ENCODE peak calls at places on chromosomes 16 and 17, in nine cellular contexts. K is T-helper 17 cell; T is fibroblast of mammary gland; Q is activated CD4-positive, alpha-beta T cell treated with anti-CD3 and anti-CD28 coated beads for 24 hours; X is NCI-H1092; R is amniotic stem cell; M is head of caudate nucleus; Y is cardiac fibroblast; W is left cardiac atrium. J is an unnamed sample.

GRCh38 chr16:67537270-67537635 is 8.6 kb downstream of the RIPOR1 start:
- DNase-seq in K (peak), T (peak), Q (no peak), X (no peak), R (no peak), M (no peak), Y (peak), W (peak), J (no peak)

GRCh38 chr16:85086347-85087291 is 25.7 kb downstream of the CIBAR2 start:
- DNase-seq in K (peak), T (peak), Q (peak), X (peak), R (no peak), M (peak), Y (peak), W (peak), J (no peak)

GRCh38 chr16:59558679-59559078 is 824.6 kb upstream of the GOT2 start:
- DNase-seq in K (no peak), T (no peak), Q (no peak), X (no peak), R (no peak), M (no peak), Y (no peak), W (no peak), J (no peak)

GRCh38 chr16:28554634-28555423 is 1.1 kb downstream of the SGF29 start:
- DNase-seq in K (no peak), T (no peak), Q (no peak), X (no peak), R (no peak), M (no peak), Y (no peak), W (no peak), J (no peak)

GRCh38 chr17:5203178-5203907 is 11.7 kb upstream of the ZNF594 start:
- DNase-seq in K (no peak), T (peak), Q (no peak), X (no peak), R (no peak), M (no peak), Y (no peak), W (no peak), J (no peak)

GRCh38 chr17:20997711-20998570 is 44.9 kb downstream of the USP22 start:
- DNase-seq in K (no peak), T (no peak), Q (no peak), X (no peak), R (no peak), M (no peak), Y (no peak), W (no peak), J (no peak)

GRCh38 chr17:56754523-56755208 is 79.1 kb downstream of the C17orf67 start:
- DNase-seq in K (no peak), T (peak), Q (no peak), X (no peak), R (no peak), M (no peak), Y (peak), W (no peak), J (peak)

GRCh38 chr17:65442691-65443090 is 118.8 kb downstream of the AXIN2 start:
- DNase-seq in K (no peak), T (no peak), Q (no peak), X (no peak), R (no peak), M (no peak), Y (no peak), W (no peak), J (no peak)

GRCh38 chr16:14232106-14232890 is 161.2 kb downstream of the MRTFB start:
- DNase-seq in K (no peak), T (peak), Q (no peak), X (peak), R (no peak), M (no peak), Y (no peak), W (no peak), J (no peak)

GRCh38 chr17:58172369-58173071 is 5.7 kb downstream of the OR4D2 start:
- DNase-seq in K (no peak), T (peak), Q (peak), X (no peak), R (no peak), M (no peak), Y (peak), W (no peak), J (no peak)

GRCh38 chr17:77527836-77528505 is 387.2 kb downstream of the SEC14L1 start:
- DNase-seq in K (no peak), T (no peak), Q (no peak), X (no peak), R (no peak), M (no peak), Y (no peak), W (no peak), J (no peak)

GRCh38 chr17:81906476-81907218 is 4.6 kb downstream of the PCYT2 start:
- DNase-seq in K (no peak), T (no peak), Q (no peak), X (no peak), R (no peak), M (no peak), Y (no peak), W (no peak), J (no peak)

GRCh38 chr17:38598536-38598935 is 7.2 kb downstream of the SRCIN1 start:
- DNase-seq in K (no peak), T (peak), Q (no peak), X (peak), R (no peak), M (peak), Y (peak), W (no peak), J (peak)

GRCh38 chr16:71356051-71356740 is 2.3 kb upstream of the CALB2 start:
- DNase-seq in K (no peak), T (no peak), Q (no peak), X (no peak), R (no peak), M (no peak), Y (no peak), W (no peak), J (no peak)

GRCh38 chr17:77083547-77083946 is 57.2 kb upstream of the SEC14L1 start:
- DNase-seq in K (no peak), T (no peak), Q (no peak), X (no peak), R (no peak), M (no peak), Y (no peak), W (no peak), J (no peak)

GRCh38 chr16:17591655-17592405 is 121.1 kb upstream of the XYLT1 start:
- DNase-seq in K (no peak), T (no peak), Q (no peak), X (no peak), R (no peak), M (no peak), Y (no peak), W (no peak), J (no peak)